ENCODE peak calls at places on chromosomes 13 and 19, in six cellular contexts. M is GM23248, C is hepatocyte, S is H9, B is neural progenitor cell, D is neuronal stem cell. O is an unnamed sample.

GRCh38 chr13:111912453-111912866 is 154.5 kb upstream of the SOX1 start:
- DNase-seq in D (no peak), B (no peak), S (peak; percentile 13), C (no peak), M (no peak), O (no peak)

GRCh38 chr13:73898276-73898675 is 235.9 kb downstream of the KLF12 start:
- DNase-seq in S (no peak), C (no peak), M (peak; percentile 9), B (no peak), D (no peak), O (no peak)

GRCh38 chr19:3176715-3177501 is 1.7 kb upstream of the S1PR4 start:
- DNase-seq in D (no peak), C (peak; percentile 57), B (no peak), M (peak; percentile 91), S (peak; percentile 29), O (peak; percentile 75)

GRCh38 chr19:3699741-3700241 is 477 bp downstream of the PIP5K1C start:
- DNase-seq in S (no peak), C (no peak), D (no peak), M (no peak), B (no peak), O (no peak)

GRCh38 chr19:18017275-18018083 is 9.5 kb downstream of the ARRDC2 start:
- DNase-seq in M (no peak), S (no peak), C (no peak), D (no peak), B (no peak), O (no peak)

GRCh38 chr19:40503300-40503699 is 36.5 kb downstream of the SPTBN4 start:
- DNase-seq in S (peak; percentile 41), M (no peak), D (no peak), C (no peak), B (peak; percentile 26), O (no peak)

GRCh38 chr19:41323430-41324125 is 13.6 kb downstream of the CCDC97 start:
- DNase-seq in S (peak; percentile 75), M (peak; percentile 96), C (peak; percentile 88), B (no peak), D (no peak), O (no peak)

GRCh38 chr19:4922530-4923378 is 13.5 kb downstream of the UHRF1 start:
- DNase-seq in D (no peak), C (no peak), S (no peak), B (no peak), M (no peak), O (no peak)

GRCh38 chr13:73803997-73804396 is 330.2 kb downstream of the KLF12 start:
- DNase-seq in D (no peak), S (no peak), B (no peak), C (no peak), M (peak; percentile 59), O (no peak)

GRCh38 chr13:28047784-28048388 is 52.5 kb downstream of the FLT3 start:
- DNase-seq in B (no peak), M (peak; percentile 65), D (no peak), C (no peak), S (no peak), O (no peak)

GRCh38 chr13:42275098-42275471 is 3.1 kb downstream of the AKAP11 start:
- DNase-seq in B (no peak), S (no peak), C (no peak), D (no peak), M (peak; percentile 24), O (no peak)

GRCh38 chr13:24716011-24716410 is 35.8 kb downstream of the ATP12A start:
- DNase-seq in C (no peak), D (no peak), M (no peak), B (no peak), S (peak; percentile 50), O (no peak)

GRCh38 chr13:108959254-108959653 is 329.8 kb downstream of the MYO16 start:
- DNase-seq in B (no peak), D (no peak), C (no peak), S (no peak), M (peak; percentile 49), O (peak; percentile 62)

GRCh38 chr13:37163626-37164365 is 58.3 kb upstream of the CSNK1A1L start:
- DNase-seq in C (no peak), B (no peak), S (no peak), D (no peak), M (no peak), O (no peak)

GRCh38 chr19:39199025-39199424 is 2.3 kb downstream of the NCCRP1 start:
- DNase-seq in D (no peak), S (peak; percentile 61), C (no peak), M (peak; percentile 79), B (peak; percentile 52), O (no peak)

GRCh38 chr19:46542428-46543230 is 47.0 kb upstream of the PNMA8B start:
- DNase-seq in S (peak; percentile 86), B (peak; percentile 97), D (peak; percentile 89), M (peak; percentile 90), C (peak; percentile 96), O (peak; percentile 81)

GRCh38 chr13:31168166-31168565 is 6.5 kb upstream of the HSPH1 start:
- DNase-seq in S (no peak), C (no peak), D (no peak), B (no peak), M (no peak), O (no peak)

GRCh38 chr13:77544365-77544764 is 8.9 kb downstream of the SCEL start:
- DNase-seq in M (peak; percentile 17), S (no peak), C (peak; percentile 15), D (no peak), B (no peak), O (no peak)

GRCh38 chr13:58476176-58476575 is 844.6 kb downstream of the PCDH17 start:
- DNase-seq in C (no peak), D (peak; percentile 15), M (no peak), B (peak; percentile 45), S (peak; percentile 28), O (no peak)

GRCh38 chr19:46744005-46744691 is 1.7 kb upstream of the FKRP start:
- DNase-seq in S (no peak), M (peak; percentile 39), C (no peak), D (no peak), B (no peak), O (no peak)

GRCh38 chr19:17806945-17807344 is 12.0 kb downstream of the B3GNT3 start:
- DNase-seq in B (no peak), S (no peak), C (no peak), M (no peak), D (no peak), O (no peak)

GRCh38 chr19:17510220-17510993 is 1.0 kb upstream of the PGLS start:
- DNase-seq in C (no peak), S (no peak), M (peak; percentile 44), D (no peak), B (no peak), O (no peak)

GRCh38 chr19:37466277-37466797 is 907 bp downstream of the ZNF569 start:
- DNase-seq in S (no peak), B (no peak), D (no peak), C (no peak), M (no peak), O (no peak)

GRCh38 chr13:43405457-43405856 is 381.3 kb downstream of the ENOX1 start:
- DNase-seq in B (no peak), M (peak; percentile 72), S (no peak), C (no peak), D (no peak), O (peak; percentile 72)

GRCh38 chr13:96003304-96003703 is 49.9 kb downstream of the UGGT2 start:
- DNase-seq in M (peak; percentile 43), C (peak; percentile 12), S (no peak), B (no peak), D (no peak), O (no peak)

GRCh38 chr13:45516757-45517156 is 52.0 kb downstream of the COG3 start:
- DNase-seq in C (no peak), M (no peak), D (no peak), S (no peak), B (no peak), O (no peak)

GRCh38 chr13:50365683-50366391 is 350.6 kb downstream of the KCNRG start:
- DNase-seq in C (peak; percentile 13), B (no peak), D (no peak), S (no peak), M (no peak), O (peak; percentile 73)

DNA sequence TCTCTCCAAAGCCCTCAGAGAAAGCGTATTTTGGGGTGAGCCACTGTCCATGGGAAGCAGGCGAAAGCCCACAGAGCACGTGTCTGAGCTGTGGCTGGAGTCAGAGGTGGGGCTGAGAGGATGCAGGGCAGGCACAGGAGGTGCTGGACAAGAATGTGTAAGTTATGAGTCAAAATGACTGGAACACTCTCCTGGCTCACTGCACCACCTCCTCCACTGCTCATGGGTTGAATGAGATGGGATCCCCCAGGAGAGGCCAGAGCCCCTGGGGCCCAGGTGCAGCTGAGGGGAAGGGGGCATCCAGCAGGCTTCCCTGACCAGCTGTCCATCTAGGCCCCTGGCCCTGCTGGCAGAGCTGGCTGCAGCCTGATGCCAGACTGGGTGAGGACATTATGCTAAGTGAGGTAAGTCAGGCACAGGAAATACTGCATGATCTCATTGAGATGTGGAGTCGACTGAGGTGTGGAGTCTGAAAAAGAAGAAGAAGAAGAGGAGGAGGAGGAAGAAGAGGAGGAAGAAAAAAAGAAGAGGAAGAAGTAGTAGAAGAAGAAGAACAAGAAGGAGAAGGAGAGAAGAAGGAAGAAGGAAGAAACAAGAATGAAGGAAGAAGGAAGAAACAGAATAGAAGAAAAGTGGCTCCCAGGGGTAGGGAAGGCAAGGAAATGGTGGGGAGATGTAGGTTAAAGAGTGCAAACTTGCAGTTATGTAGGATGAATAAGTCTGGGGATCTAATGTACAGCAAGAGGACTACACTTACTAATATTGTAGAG is 747.4 kb downstream of the UQCRFS1 start:
- DNase-seq in S (no peak), D (no peak), C (no peak), M (peak; percentile 78), B (no peak), O (no peak)
- H2AFZ ChIP-seq in S (no peak overlapping the region), D (no peak overlapping the region), C (no peak overlapping the region), M (peak overlapping the region; percentile 37), B (no peak overlapping the region), O (no peak overlapping the region)

GRCh38 chr19:19404879-19405860 is at the start of gene GATAD2A:
- DNase-seq in S (peak; percentile 84), D (peak; percentile 96), B (peak; percentile 96), C (peak; percentile 98), M (peak; percentile 98), O (peak; percentile 93)
- H2AFZ ChIP-seq in S (no peak within 1 kb of the TSS), D (peak within 1 kb of the TSS; percentile 92), B (peak within 1 kb of the TSS; percentile 71), C (peak within 1 kb of the TSS; percentile 62), M (peak within 1 kb of the TSS; percentile 78), O (peak within 1 kb of the TSS; percentile 72)

GRCh38 chr19:21593008-21593427 is 87.6 kb downstream of the ZNF429 start:
- DNase-seq in D (no peak), C (no peak), B (no peak), S (no peak), M (no peak), O (no peak)

GRCh38 chr19:21590868-21591267 is 85.5 kb downstream of the ZNF429 start:
- DNase-seq in S (no peak), M (no peak), C (no peak), D (no peak), B (no peak), O (no peak)

GRCh38 chr19:21588202-21588601 is 82.8 kb downstream of the ZNF429 start:
- DNase-seq in D (no peak), S (no peak), B (no peak), M (no peak), C (no peak), O (no peak)

GRCh38 chr19:21595185-21595584 is 89.8 kb downstream of the ZNF429 start:
- DNase-seq in D (no peak), C (no peak), B (no peak), M (no peak), S (no peak), O (no peak)

GRCh38 chr19:21593934-21594844 is 88.8 kb downstream of the ZNF429 start:
- DNase-seq in S (no peak), D (no peak), B (no peak), M (peak; percentile 21), C (no peak), O (no peak)
- H2AFZ ChIP-seq in S (no peak overlapping the region), D (no peak overlapping the region), B (no peak overlapping the region), M (no peak overlapping the region), C (no peak overlapping the region), O (no peak overlapping the region)

GRCh38 chr13:33739254-33739653 is 78.7 kb upstream of the RFC3 start:
- DNase-seq in S (no peak), C (no peak), D (no peak), B (no peak), M (no peak), O (no peak)
- H2AFZ ChIP-seq in S (no peak overlapping the region), C (no peak overlapping the region), D (no peak overlapping the region), B (no peak overlapping the region), M (no peak overlapping the region), O (no peak overlapping the region)